ENCODE peak calls at places on chromosomes 5 and 9, in ten cellular contexts. H is T-cell; J is stimulated activated CD4-positive, alpha-beta T cell treated with anti-CD3 and anti-CD28 coated beads, Interleukin-12 subunit alpha, Interleukin-12 subunit beta, amount 100 ng/mL, for 24 hours; A is dorsolateral prefrontal cortex; T is glutamatergic neuron; F is colonic mucosa; N is fibroblast of lung; U is H9; O is fibroblast of mammary gland; Z is RCC 7860. G is an unnamed sample.
A peak's percentile ranks its signal among the peaks of the same experiment; 100 is the strongest.

GRCh38 chr9:100856238-100856637 is 172.3 kb upstream of the PLPPR1 start:
- DNase-seq in U (no peak), Z (no peak), A (no peak), H (no peak), J (no peak), N (no peak), O (no peak), F (no peak), T (no peak), G (no peak)

GRCh38 chr5:172078726-172079345 is 72.4 kb upstream of the FBXW11 start:
- DNase-seq in Z (no peak), N (peak; percentile 20), J (no peak), T (no peak), F (no peak), H (no peak), O (peak; percentile 23), U (no peak), A (peak; percentile 36), G (peak; percentile 59)

GRCh38 chr5:103132684-103133083 is 12.6 kb downstream of the PPIP5K2 start:
- DNase-seq in A (no peak), U (no peak), F (no peak), H (no peak), T (no peak), O (no peak), N (no peak), J (no peak), Z (no peak), G (no peak)

GRCh38 chr5:43785198-43785597 is 182.2 kb downstream of the NNT start:
- DNase-seq in T (no peak), U (no peak), Z (no peak), F (no peak), A (no peak), J (no peak), O (no peak), N (no peak), H (no peak), G (no peak)

GRCh38 chr5:31237159-31237558 is 43.7 kb downstream of the CDH6 start:
- DNase-seq in A (no peak), T (peak; percentile 26), Z (no peak), U (no peak), N (peak; percentile 16), F (no peak), J (no peak), O (peak; percentile 21), H (no peak), G (peak; percentile 36)

GRCh38 chr9:137236238-137236935 is 4.7 kb upstream of the TUBB4B start:
- DNase-seq in N (peak; percentile 62), A (peak; percentile 85), T (peak; percentile 93), O (peak; percentile 66), F (peak; percentile 93), H (peak; percentile 82), U (peak; percentile 89), J (peak; percentile 93), Z (peak; percentile 61), G (peak; percentile 62)

GRCh38 chr5:175694371-175695160 is 36.7 kb downstream of the HRH2 start:
- DNase-seq in N (no peak), A (no peak), H (no peak), J (no peak), Z (no peak), F (no peak), T (peak; percentile 11), O (no peak), U (no peak), G (no peak)

GRCh38 chr5:122760281-122760680 is 14.6 kb upstream of the SNX2 start:
- DNase-seq in O (no peak), U (no peak), H (no peak), A (no peak), Z (no peak), N (no peak), J (no peak), T (no peak), F (no peak), G (no peak)

GRCh38 chr9:35487066-35487465 is 2.8 kb upstream of the RUSC2 start:
- DNase-seq in A (no peak), H (no peak), O (no peak), T (no peak), F (no peak), U (no peak), Z (no peak), N (no peak), J (no peak), G (no peak)

GRCh38 chr5:87076931-87077330 is 190.8 kb upstream of the RASA1 start:
- DNase-seq in O (peak; percentile 51), H (no peak), T (no peak), A (no peak), Z (no peak), J (no peak), F (no peak), N (peak; percentile 44), U (no peak), G (no peak)

GRCh38 chr5:179241764-179242370 is 103.4 kb downstream of the ADAMTS2 start:
- DNase-seq in H (no peak), O (no peak), U (peak; percentile 19), Z (no peak), T (peak; percentile 5), J (no peak), F (no peak), A (no peak), N (no peak), G (no peak)

GRCh38 chr5:103800728-103801127 is 238.1 kb upstream of the NUDT12 start:
- DNase-seq in N (peak; percentile 80), Z (no peak), T (no peak), H (no peak), J (no peak), O (peak; percentile 19), A (no peak), U (no peak), F (no peak), G (peak; percentile 5)

GRCh38 chr9:19522558-19522957 is 113.7 kb downstream of the ACER2 start:
- DNase-seq in N (no peak), Z (no peak), A (no peak), H (no peak), O (no peak), F (no peak), T (no peak), U (no peak), J (no peak), G (no peak)

GRCh38 chr9:81032030-81032572 is 657.2 kb downstream of the TLE1 start:
- DNase-seq in N (peak; percentile 90), U (no peak), J (no peak), O (peak; percentile 92), H (no peak), F (no peak), Z (peak; percentile 81), A (peak; percentile 71), T (no peak), G (peak; percentile 67)

GRCh38 chr5:21593261-21593660 is 1259.9 kb downstream of the CDH12 start:
- DNase-seq in O (no peak), T (no peak), U (no peak), H (no peak), F (no peak), N (no peak), A (no peak), Z (no peak), J (no peak), G (no peak)

GRCh38 chr5:110008131-110008530 is 318.4 kb downstream of the MAN2A1 start:
- DNase-seq in H (no peak), Z (no peak), N (no peak), J (no peak), O (no peak), T (no peak), U (no peak), F (no peak), A (no peak), G (no peak)

GRCh38 chr5:9932770-9933169 is 302.6 kb upstream of the TAS2R1 start:
- DNase-seq in H (no peak), Z (peak; percentile 68), F (no peak), N (peak; percentile 12), O (peak; percentile 70), T (no peak), J (no peak), A (no peak), U (no peak), G (peak; percentile 61)

GRCh38 chr9:99437145-99437544 is 215.1 kb downstream of the SEC61B start:
- DNase-seq in F (no peak), T (no peak), N (no peak), A (no peak), U (no peak), H (no peak), J (no peak), O (no peak), Z (no peak), G (no peak)

GRCh38 chr9:91037511-91038482 is 236.2 kb downstream of the SYK start:
- DNase-seq in N (peak; percentile 96), T (no peak), H (no peak), A (no peak), O (peak; percentile 92), F (peak; percentile 86), U (no peak), Z (peak; percentile 81), J (no peak), G (peak; percentile 82)

GRCh38 chr9:76717611-76718010 is 46.6 kb upstream of the PCA3 start:
- DNase-seq in U (no peak), A (no peak), O (peak; percentile 65), J (no peak), Z (peak; percentile 52), T (no peak), N (no peak), H (no peak), F (no peak), G (peak; percentile 41)

G was measured in AG10803.